ENCODE peak calls at places on chromosomes 7 and 10, in nine cellular contexts. M, P, D, O, U, J, T, W and X are unnamed samples.

GRCh38 chr10:124983321-124983720 is 41.4 kb downstream of the ZRANB1 start:
- DNase-seq in M (no peak), P (no peak), D (no peak), O (peak), U (peak), J (no peak), T (peak), W (no peak), X (no peak)

GRCh38 chr10:86333813-86334514 is 32.6 kb downstream of the GRID1 start:
- DNase-seq in M (no peak), P (no peak), D (no peak), O (no peak), U (no peak), J (no peak), T (no peak), W (no peak), X (no peak)

GRCh38 chr7:28984631-28985030 is 26.5 kb upstream of the TRIL start:
- DNase-seq in M (peak), P (peak), D (no peak), O (peak), U (no peak), J (peak), T (peak), W (no peak), X (no peak)

GRCh38 chr7:67462781-67463191 is 466.2 kb downstream of the TYW1 start:
- DNase-seq in M (no peak), P (peak), D (no peak), O (no peak), U (no peak), J (no peak), T (no peak), W (no peak), X (no peak)

GRCh38 chr7:97075928-97076327 is 41.6 kb upstream of the SDHAF3 start:
- DNase-seq in M (no peak), P (no peak), D (no peak), O (no peak), U (no peak), J (no peak), T (no peak), W (no peak), X (no peak)

GRCh38 chr7:30511494-30511893 is 6.9 kb upstream of the GGCT start:
- DNase-seq in M (no peak), P (no peak), D (no peak), O (no peak), U (no peak), J (no peak), T (no peak), W (no peak), X (no peak)

GRCh38 chr7:114502454-114503254 is 88.0 kb downstream of the FOXP2 start:
- DNase-seq in M (no peak), P (no peak), D (no peak), O (peak), U (no peak), J (peak), T (peak), W (no peak), X (no peak)

GRCh38 chr7:100247152-100247757 is 27.5 kb downstream of the PVRIG start:
- DNase-seq in M (peak), P (peak), D (no peak), O (peak), U (peak), J (peak), T (peak), W (peak), X (no peak)

GRCh38 chr7:154640917-154641316 is 362.0 kb downstream of the PAXIP1 start:
- DNase-seq in M (no peak), P (no peak), D (no peak), O (no peak), U (no peak), J (no peak), T (no peak), W (no peak), X (no peak)

GRCh38 chr10:1597370-1598146 is 139.8 kb downstream of the ADARB2 start:
- DNase-seq in M (no peak), P (no peak), D (no peak), O (no peak), U (no peak), J (no peak), T (no peak), W (no peak), X (no peak)

GRCh38 chr7:99232082-99232770 is 24.3 kb upstream of the KPNA7 start:
- DNase-seq in M (no peak), P (no peak), D (no peak), O (no peak), U (no peak), J (no peak), T (no peak), W (no peak), X (no peak)

GRCh38 chr7:2000801-2001321 is 231.9 kb downstream of the MAD1L1 start:
- DNase-seq in M (no peak), P (peak), D (no peak), O (no peak), U (no peak), J (no peak), T (no peak), W (no peak), X (no peak)

GRCh38 chr7:98816206-98816605 is 53.6 kb downstream of the TMEM130 start:
- DNase-seq in M (no peak), P (no peak), D (no peak), O (no peak), U (no peak), J (no peak), T (no peak), W (no peak), X (no peak)

GRCh38 chr10:132571565-132572544 is 34.3 kb downstream of the INPP5A start:
- DNase-seq in M (peak), P (peak), D (peak), O (peak), U (no peak), J (peak), T (peak), W (peak), X (peak)

GRCh38 chr10:1486841-1487240 is 250.5 kb downstream of the ADARB2 start:
- DNase-seq in M (no peak), P (no peak), D (no peak), O (no peak), U (no peak), J (no peak), T (no peak), W (no peak), X (no peak)

GRCh38 chr7:93175219-93175618 is 27.0 kb upstream of the SAMD9L start:
- DNase-seq in M (no peak), P (no peak), D (no peak), O (no peak), U (no peak), J (no peak), T (no peak), W (no peak), X (no peak)

GRCh38 chr7:4123823-4124222 is 558.3 kb upstream of the FOXK1 start:
- DNase-seq in M (no peak), P (no peak), D (no peak), O (no peak), U (no peak), J (no peak), T (peak), W (no peak), X (no peak)

GRCh38 chr10:47354162-47354561 is 6.0 kb downstream of the RBP3 start:
- DNase-seq in M (no peak), P (no peak), D (no peak), O (peak), U (no peak), J (peak), T (peak), W (no peak), X (no peak)

GRCh38 chr7:91310829-91311460 is 46.7 kb downstream of the FZD1 start:
- DNase-seq in M (no peak), P (no peak), D (no peak), O (peak), U (no peak), J (peak), T (no peak), W (no peak), X (no peak)

GRCh38 chr7:123796568-123796967 is 47.8 kb upstream of the WASL start:
- DNase-seq in M (no peak), P (no peak), D (no peak), O (no peak), U (no peak), J (no peak), T (no peak), W (no peak), X (no peak)

GRCh38 chr7:134752006-134752760 is 27.3 kb upstream of the CALD1 start:
- DNase-seq in M (peak), P (no peak), D (no peak), O (peak), U (no peak), J (peak), T (peak), W (no peak), X (no peak)

GRCh38 chr7:25642849-25643248 is 414.6 kb upstream of the NPVF start:
- DNase-seq in M (peak), P (no peak), D (no peak), O (no peak), U (no peak), J (peak), T (no peak), W (no peak), X (no peak)

GRCh38 chr10:103781329-103782061 is 73.9 kb downstream of the SH3PXD2A start:
- DNase-seq in M (peak), P (no peak), D (no peak), O (peak), U (no peak), J (peak), T (peak), W (no peak), X (no peak)

GRCh38 chr7:45078199-45078681 is 10.5 kb downstream of the NACAD start:
- DNase-seq in M (no peak), P (no peak), D (no peak), O (no peak), U (no peak), J (no peak), T (no peak), W (no peak), X (no peak)

GRCh38 chr7:78047800-78048199 is 249.2 kb downstream of the PHTF2 start:
- DNase-seq in M (no peak), P (no peak), D (no peak), O (no peak), U (no peak), J (no peak), T (no peak), W (no peak), X (no peak)

GRCh38 chr7:139777304-139777890 is 401 bp downstream of the HIPK2 start:
- DNase-seq in M (peak), P (no peak), D (no peak), O (no peak), U (peak), J (no peak), T (no peak), W (peak), X (peak)

GRCh38 chr7:139775829-139776266 is 1.9 kb downstream of the HIPK2 start:
- DNase-seq in M (peak), P (peak), D (peak), O (peak), U (peak), J (peak), T (peak), W (peak), X (peak)

GRCh38 chr7:139777948-139778841 is at the start of gene HIPK2:
- DNase-seq in M (peak), P (peak), D (peak), O (peak), U (peak), J (peak), T (peak), W (peak), X (peak)

GRCh38 chr7:139774376-139774775 is 3.4 kb downstream of the HIPK2 start:
- DNase-seq in M (no peak), P (no peak), D (no peak), O (peak), U (no peak), J (peak), T (peak), W (no peak), X (no peak)

DNA sequence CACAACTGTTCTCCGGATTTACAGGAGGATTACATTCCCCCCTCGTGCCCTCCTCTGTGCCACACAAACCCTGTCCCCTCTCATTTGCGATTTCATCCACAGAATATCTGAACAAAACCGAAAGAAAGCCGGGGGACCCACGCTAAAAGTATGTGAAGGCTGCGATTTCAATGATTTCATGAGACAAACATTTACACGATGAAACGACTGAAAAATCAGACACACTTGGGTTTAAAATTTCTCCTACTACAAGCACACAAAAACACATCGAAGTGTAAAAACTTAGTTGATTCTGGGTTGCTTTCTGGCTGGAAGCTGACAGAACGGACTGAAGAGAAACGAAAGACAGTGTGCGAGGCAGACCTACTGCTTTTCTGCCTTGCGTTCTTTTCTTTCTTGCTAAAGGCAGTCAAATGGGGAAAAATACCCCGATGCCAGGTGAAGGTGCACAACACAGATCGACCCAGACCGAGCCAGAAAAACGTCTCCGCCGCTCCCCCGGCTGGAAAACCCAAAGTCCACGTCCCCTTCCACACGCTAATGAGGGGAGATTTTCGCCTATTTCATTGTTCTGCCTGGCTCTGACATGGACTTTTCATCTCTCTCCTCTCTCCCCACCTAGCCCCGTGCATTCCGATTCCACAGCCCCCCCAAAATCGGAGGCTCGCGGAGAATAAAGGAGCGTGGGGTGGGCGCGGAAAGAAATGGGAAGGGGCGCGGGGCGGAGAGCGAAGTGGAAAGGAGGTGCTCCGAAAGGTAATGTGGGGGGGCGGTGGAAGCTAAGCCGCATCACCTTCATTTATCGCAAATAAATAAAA is 1.1 kb downstream of the HIPK2 start:
- DNase-seq in M (peak), P (no peak), D (peak), O (peak), U (no peak), J (peak), T (peak), W (peak), X (peak)
- TF ChIP-seq CTCF in M (no peak), P (no peak), D (no peak), O (no peak), U (no peak), J (no peak), T (no peak), W (no peak), X (no peak)

GRCh38 chr10:22103701-22104100 is 100.2 kb upstream of the DNAJC1 start:
- DNase-seq in M (peak), P (no peak), D (no peak), O (peak), U (no peak), J (peak), T (no peak), W (no peak), X (peak)
- TF ChIP-seq CTCF in M (peak), P (no peak), D (no peak), O (peak), U (no peak), J (peak), T (peak), W (no peak), X (no peak)

GRCh38 chr10:119028900-119029612 is 458 bp upstream of the NANOS1 start:
- DNase-seq in M (peak), P (peak), D (peak), O (peak), U (peak), J (peak), T (peak), W (peak), X (peak)
- TF ChIP-seq CTCF in M (no peak), P (no peak), D (no peak), O (no peak), U (no peak), J (no peak), T (peak), W (no peak), X (no peak)

DNA sequence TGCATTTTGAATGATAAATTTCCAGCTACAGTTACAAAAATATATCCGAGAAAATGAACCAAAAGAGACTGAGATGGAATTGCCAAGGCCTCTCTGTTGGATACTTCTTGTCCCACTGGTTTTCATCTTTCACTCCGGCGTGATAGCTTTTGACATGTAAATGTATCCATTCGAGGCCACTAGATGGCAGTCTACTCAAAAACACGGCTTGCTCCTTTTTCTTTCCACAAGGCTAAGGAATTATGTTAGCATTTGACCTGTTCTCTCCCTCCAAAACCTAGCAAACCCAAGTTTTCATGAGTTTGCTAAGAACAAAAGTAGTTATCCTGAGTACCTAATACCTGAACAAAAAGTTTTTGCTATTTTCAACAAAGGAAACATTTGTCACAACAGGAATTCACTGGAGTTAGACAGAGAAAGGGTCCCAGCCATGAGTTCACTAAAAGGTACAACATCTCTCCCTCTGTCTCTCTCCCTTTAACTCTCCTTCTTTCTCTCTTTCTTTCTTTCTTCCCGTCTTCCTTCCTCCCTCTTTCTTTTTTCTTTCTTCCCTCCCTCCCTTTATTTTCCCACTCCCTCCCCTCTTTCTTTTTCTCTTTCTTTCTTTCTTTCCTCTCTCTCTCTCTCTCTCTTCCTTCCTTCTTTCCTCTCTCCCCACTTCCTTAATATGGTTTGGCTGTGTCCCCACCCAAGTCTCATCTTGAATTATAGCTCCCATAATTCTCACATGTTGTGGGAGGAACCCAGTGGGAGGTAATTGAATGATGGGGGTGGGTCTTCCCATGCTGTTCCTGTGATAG is 207.9 kb upstream of the MYO3A start:
- DNase-seq in M (peak), P (no peak), D (no peak), O (peak), U (peak), J (peak), T (peak), W (peak), X (peak)
- TF ChIP-seq CTCF in M (peak), P (peak), D (peak), O (peak), U (peak), J (peak), T (peak), W (peak), X (peak)

DNA sequence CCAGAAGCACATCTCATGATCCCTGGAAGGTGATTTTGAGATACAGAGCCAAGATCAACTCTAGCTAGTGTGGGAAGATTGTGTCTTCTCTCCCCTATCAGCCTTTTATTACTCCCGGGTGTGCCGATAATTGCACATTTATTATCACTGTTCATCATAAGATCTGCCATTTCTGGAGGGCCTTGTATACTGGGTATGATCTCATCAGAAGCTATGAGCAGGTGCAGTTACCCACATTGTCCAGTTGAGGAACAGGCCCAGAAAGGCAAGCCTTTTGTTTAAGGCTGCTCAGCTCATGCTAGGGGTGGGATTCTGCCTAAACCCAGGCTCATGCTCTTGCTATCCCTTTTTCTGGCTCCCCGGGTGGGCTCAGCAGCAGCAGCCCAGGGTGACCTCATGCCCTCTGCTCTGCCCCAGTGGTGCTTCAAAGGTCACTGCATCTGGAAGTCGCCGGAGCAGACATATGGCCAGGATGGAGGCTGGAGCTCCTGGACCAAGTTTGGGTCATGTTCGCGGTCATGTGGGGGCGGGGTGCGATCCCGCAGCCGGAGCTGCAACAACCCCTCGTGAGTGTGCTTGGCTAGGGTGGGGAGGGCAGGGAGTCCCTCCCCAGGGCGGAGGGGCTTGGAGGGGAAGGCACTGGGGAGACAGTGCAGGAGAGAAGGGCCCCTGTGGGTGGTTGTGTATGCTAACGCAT is 46.6 kb downstream of the TBATA start:
- DNase-seq in M (no peak), P (no peak), D (no peak), O (no peak), U (no peak), J (no peak), T (no peak), W (no peak), X (no peak)
- TF ChIP-seq CTCF in M (no peak), P (no peak), D (peak), O (no peak), U (peak), J (no peak), T (peak), W (no peak), X (no peak)

DNA sequence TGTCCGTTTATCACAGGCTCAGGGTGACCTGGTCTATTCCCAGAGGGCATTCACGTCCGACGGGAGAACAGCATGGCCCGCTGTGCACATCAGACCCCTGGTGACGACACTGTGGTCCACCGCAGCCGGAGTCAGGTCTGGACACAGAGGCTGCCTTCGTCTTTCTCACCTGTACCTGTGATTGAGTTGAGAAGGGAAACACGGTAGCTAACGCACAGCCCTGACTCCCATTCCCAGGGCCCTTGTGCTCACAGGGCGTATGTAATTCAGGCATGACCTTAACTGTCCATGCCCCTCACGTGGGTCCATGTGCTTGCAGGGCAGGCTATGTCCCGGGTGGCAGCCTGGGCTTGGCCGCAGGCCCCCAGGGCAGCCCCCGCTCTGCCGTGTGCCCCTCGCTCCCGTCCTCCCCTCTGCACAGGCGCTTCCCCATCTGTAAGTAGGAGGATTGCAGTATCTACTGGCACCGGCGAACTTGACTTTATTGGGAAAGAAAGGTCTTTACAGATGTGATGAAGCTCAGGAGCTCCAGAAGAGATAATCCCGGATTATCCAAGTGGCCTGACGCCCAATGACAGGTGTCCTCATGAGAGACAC is 221.3 kb upstream of the TCERG1L start:
- DNase-seq in M (no peak), P (no peak), D (no peak), O (no peak), U (no peak), J (no peak), T (no peak), W (no peak), X (no peak)
- TF ChIP-seq CTCF in M (no peak), P (no peak), D (no peak), O (no peak), U (no peak), J (no peak), T (no peak), W (no peak), X (no peak)

GRCh38 chr10:78109210-78109609 is 75.5 kb downstream of the RPS24 start:
- DNase-seq in M (no peak), P (no peak), D (no peak), O (no peak), U (no peak), J (no peak), T (no peak), W (no peak), X (no peak)
- TF ChIP-seq CTCF in M (no peak), P (no peak), D (no peak), O (no peak), U (no peak), J (no peak), T (no peak), W (no peak), X (no peak)